ENCODE peak calls at places on chromosomes 1 and 21, in seven cellular contexts. F is GM12878, D is HepG2, Y is HCT116, W is SK-N-SH, N is K562, M is H1. O is an unnamed sample.

GRCh38 chr21:26717146-26717739 is 128.0 kb downstream of the ADAMTS1 start:
- DNase-seq in F (no peak), D (no peak), Y (no peak), W (peak), N (peak), M (no peak), O (peak)

GRCh38 chr1:237084399-237085077 is 42.6 kb downstream of the RYR2 start:
- DNase-seq in F (no peak), D (no peak), Y (no peak), W (no peak), N (no peak), M (peak), O (no peak)

GRCh38 chr1:117416546-117417117 is 49.4 kb downstream of the MAN1A2 start:
- DNase-seq in F (no peak), D (no peak), Y (no peak), W (no peak), N (peak), M (no peak), O (no peak)

GRCh38 chr1:199784127-199784526 is 243.4 kb upstream of the NR5A2 start:
- DNase-seq in F (no peak), D (no peak), Y (no peak), W (no peak), N (no peak), M (no peak), O (no peak)

GRCh38 chr1:173206816-173207595 is at the start of gene TNFSF4:
- DNase-seq in F (no peak), D (no peak), Y (no peak), W (no peak), N (no peak), M (no peak), O (no peak)

GRCh38 chr1:114737314-114737713 is 20.5 kb downstream of the CSDE1 start:
- DNase-seq in F (no peak), D (no peak), Y (no peak), W (no peak), N (no peak), M (no peak), O (no peak)

GRCh38 chr1:151371744-151372410 is 628 bp downstream of the SELENBP1 start:
- DNase-seq in F (no peak), D (no peak), Y (no peak), W (peak), N (no peak), M (no peak), O (no peak)

GRCh38 chr21:27804515-27804914 is 837.6 kb upstream of the ADAMTS5 start:
- DNase-seq in F (no peak), D (no peak), Y (no peak), W (no peak), N (no peak), M (no peak), O (peak)

GRCh38 chr1:37277366-37277765 is 197.0 kb upstream of the ZC3H12A start:
- DNase-seq in F (no peak), D (no peak), Y (no peak), W (no peak), N (no peak), M (no peak), O (no peak)

GRCh38 chr1:200891774-200892157 is 2.9 kb upstream of the INAVA start:
- DNase-seq in F (no peak), D (peak), Y (no peak), W (no peak), N (no peak), M (peak), O (no peak)

GRCh38 chr1:5684791-5685190 is 307.4 kb downstream of the NPHP4 start:
- DNase-seq in F (no peak), D (no peak), Y (no peak), W (no peak), N (no peak), M (no peak), O (no peak)

GRCh38 chr1:31181515-31182343 is 58.0 kb downstream of the NKAIN1 start:
- DNase-seq in F (no peak), D (peak), Y (peak), W (peak), N (peak), M (peak), O (peak)

GRCh38 chr21:42835611-42836401 is 43.5 kb downstream of the WDR4 start:
- DNase-seq in F (no peak), D (no peak), Y (no peak), W (no peak), N (no peak), M (peak), O (no peak)

GRCh38 chr1:161778522-161778921 is 12.4 kb downstream of the ATF6 start:
- DNase-seq in F (no peak), D (no peak), Y (no peak), W (no peak), N (no peak), M (no peak), O (no peak)

GRCh38 chr1:154863702-154864174 is 6.3 kb downstream of the KCNN3 start:
- DNase-seq in F (peak), D (peak), Y (peak), W (peak), N (peak), M (peak), O (peak)

GRCh38 chr1:25037174-25038074 is 107.3 kb upstream of the RUNX3 start:
- DNase-seq in F (no peak), D (peak), Y (peak), W (peak), N (peak), M (peak), O (peak)

DNA sequence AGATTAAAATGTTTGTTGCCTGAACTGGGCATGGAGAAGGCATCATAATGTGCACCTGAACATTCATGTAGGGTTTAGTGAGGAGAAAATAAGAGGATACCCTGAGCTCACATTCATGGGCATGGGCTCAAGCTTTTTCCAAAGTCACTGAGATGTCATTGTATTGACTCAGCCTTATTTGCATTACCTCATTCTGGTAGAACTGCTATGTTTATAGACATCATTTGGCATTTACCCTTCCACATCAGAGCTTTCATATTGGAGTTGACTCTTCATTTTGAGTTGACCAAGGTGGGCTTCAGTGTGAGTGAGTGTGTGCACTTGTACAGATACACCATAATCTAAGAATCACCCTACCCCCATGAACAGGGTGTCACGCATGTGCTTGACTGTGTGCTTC is 143.2 kb downstream of the PBX1 start:
- DNase-seq in F (no peak), D (no peak), Y (no peak), W (no peak), N (no peak), M (no peak), O (peak)
- TF ChIP-seq JUND in F (no peak), D (no peak), Y (no peak), W (no peak), N (peak), M (no peak), O (peak)

DNA sequence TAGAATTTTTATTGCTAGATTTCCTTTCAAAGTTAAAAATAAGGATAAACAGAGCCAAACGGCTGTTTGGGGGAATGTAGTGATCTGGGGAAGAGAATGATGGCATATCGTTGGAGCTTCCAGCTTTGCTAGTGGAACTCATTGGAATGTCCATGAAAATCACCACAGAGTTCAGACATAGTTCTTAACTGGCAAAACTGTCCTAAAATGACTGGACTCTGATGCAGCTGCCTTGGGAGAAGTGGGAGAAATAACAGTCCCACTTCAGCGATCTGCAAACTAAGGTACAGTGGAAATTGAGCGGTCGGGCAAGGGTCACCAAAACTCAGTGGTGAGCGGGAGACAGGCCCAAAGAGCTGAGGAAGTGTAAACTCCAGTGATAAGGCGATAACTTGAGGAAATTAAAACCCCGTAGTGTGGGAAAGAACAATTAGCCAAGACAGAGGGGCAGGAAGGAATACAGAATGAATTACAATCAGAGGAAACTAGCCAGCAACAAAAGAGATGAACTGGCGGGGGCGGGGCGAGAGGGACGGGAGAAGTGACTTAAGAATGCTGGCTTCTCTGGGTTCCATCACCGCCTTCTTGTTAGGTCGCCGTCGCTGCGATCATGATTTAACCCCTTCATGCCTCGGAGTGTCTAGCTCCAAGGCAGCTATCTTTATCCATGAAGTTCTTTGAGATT is 89.8 kb upstream of the ARHGAP29 start:
- DNase-seq in F (no peak), D (no peak), Y (peak), W (no peak), N (no peak), M (peak), O (no peak)
- TF ChIP-seq JUND in F (no peak), D (no peak), Y (peak), W (no peak), N (no peak), M (no peak), O (no peak)

DNA sequence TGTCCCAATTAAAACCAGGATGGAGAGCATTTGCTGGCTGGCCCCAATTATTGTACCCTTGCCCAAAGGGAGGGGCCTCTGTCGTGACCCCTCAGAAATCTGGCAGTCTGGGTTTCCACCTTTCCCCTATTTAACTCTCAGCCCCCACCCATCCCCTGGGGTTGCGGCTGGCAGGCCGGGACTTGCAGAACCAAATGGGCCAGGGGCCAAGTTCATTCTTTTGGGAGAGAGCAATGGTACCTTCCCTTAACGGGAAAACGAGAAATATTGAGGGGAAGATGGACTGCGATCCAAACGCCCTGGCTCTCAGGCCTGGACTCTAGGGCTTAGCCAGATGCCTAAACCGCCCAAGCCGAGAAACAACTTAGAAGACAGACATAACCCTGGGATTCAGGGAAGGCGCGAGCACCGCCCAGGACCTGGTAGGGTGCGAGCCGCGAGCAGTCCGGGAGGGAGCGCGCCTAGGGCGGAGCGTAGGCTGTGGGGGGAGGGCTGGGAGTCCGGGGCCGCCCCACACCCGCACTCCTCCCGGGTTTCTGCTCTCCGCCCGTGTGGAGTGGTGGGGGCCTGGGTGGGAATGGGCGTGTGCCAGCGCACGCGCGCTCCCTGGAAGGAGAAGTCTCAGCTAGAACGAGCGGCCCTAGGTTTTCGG is at the start of gene SLC27A3:
- DNase-seq in F (no peak), D (no peak), Y (peak), W (peak), N (peak), M (peak), O (no peak)
- TF ChIP-seq JUND in F (no peak), D (no peak), Y (no peak), W (no peak), N (no peak), M (no peak), O (no peak)

GRCh38 chr1:208108646-208109330 is 135.4 kb downstream of the PLXNA2 start:
- DNase-seq in F (no peak), D (no peak), Y (no peak), W (no peak), N (no peak), M (no peak), O (no peak)

GRCh38 chr1:208112380-208112779 is 131.8 kb downstream of the PLXNA2 start:
- DNase-seq in F (no peak), D (no peak), Y (no peak), W (no peak), N (no peak), M (no peak), O (no peak)

GRCh38 chr1:208113036-208113435 is 131.1 kb downstream of the PLXNA2 start:
- DNase-seq in F (no peak), D (no peak), Y (no peak), W (peak), N (no peak), M (no peak), O (no peak)

GRCh38 chr1:208110296-208110695 is 133.9 kb downstream of the PLXNA2 start:
- DNase-seq in F (no peak), D (no peak), Y (no peak), W (no peak), N (no peak), M (no peak), O (no peak)

GRCh38 chr1:208111646-208112200 is 132.5 kb downstream of the PLXNA2 start:
- DNase-seq in F (no peak), D (no peak), Y (no peak), W (no peak), N (no peak), M (no peak), O (no peak)
- TF ChIP-seq JUND in F (no peak), D (no peak), Y (no peak), W (no peak), N (no peak), M (no peak), O (no peak)

GRCh38 chr1:111862599-111862998 is 106.9 kb downstream of the DDX20 start:
- DNase-seq in F (no peak), D (no peak), Y (no peak), W (no peak), N (no peak), M (no peak), O (no peak)

GRCh38 chr1:111867868-111868440 is 112.3 kb downstream of the DDX20 start:
- DNase-seq in F (no peak), D (no peak), Y (no peak), W (no peak), N (no peak), M (no peak), O (no peak)

GRCh38 chr1:111864862-111865261 is 109.2 kb downstream of the DDX20 start:
- DNase-seq in F (no peak), D (no peak), Y (no peak), W (no peak), N (peak), M (no peak), O (peak)

GRCh38 chr1:111863401-111863800 is 107.7 kb downstream of the DDX20 start:
- DNase-seq in F (no peak), D (no peak), Y (no peak), W (no peak), N (no peak), M (no peak), O (no peak)
- TF ChIP-seq JUND in F (no peak), D (no peak), Y (no peak), W (no peak), N (no peak), M (no peak), O (no peak)

O was measured in T47D.